ENCODE peak calls at places on chromosomes 4 and X, in seven cellular contexts. L, Z, F, I, P, O and Q are unnamed samples.

GRCh38 chr4:8336412-8337075 is 67.0 kb downstream of the HTRA3 start:
- DNase-seq in P (no peak), Z (peak; percentile 68), I (no peak), O (no peak), L (no peak), F (no peak), Q (peak; percentile 14)

GRCh38 chrX:9072281-9072680 is 38.4 kb upstream of the FAM9B start:
- DNase-seq in I (no peak), P (no peak), O (no peak), Z (no peak), L (no peak), F (no peak), Q (no peak)

GRCh38 chr4:8055206-8055605 is 103.4 kb downstream of the ABLIM2 start:
- DNase-seq in O (no peak), I (no peak), P (no peak), Z (no peak), F (no peak), L (no peak), Q (no peak)

GRCh38 chrX:150926304-150926703 is 27.8 kb upstream of the CD99L2 start:
- DNase-seq in O (no peak), L (no peak), Z (no peak), F (no peak), I (no peak), P (no peak), Q (no peak)

GRCh38 chrX:74458738-74459137 is 37.4 kb downstream of the SLC16A2 start:
- DNase-seq in P (peak; percentile 57), F (no peak), L (no peak), Z (peak; percentile 9), I (peak; percentile 69), O (no peak), Q (no peak)

GRCh38 chrX:12895856-12896255 is 10.6 kb upstream of the TLR8 start:
- DNase-seq in O (no peak), F (no peak), L (no peak), P (no peak), Z (no peak), I (no peak), Q (no peak)

GRCh38 chr4:85722806-85723205 is 247.9 kb downstream of the ARHGAP24 start:
- DNase-seq in Z (no peak), P (no peak), L (no peak), O (no peak), I (no peak), F (no peak), Q (no peak)

GRCh38 chr4:119897260-119897659 is 169.4 kb downstream of the MAD2L1 start:
- DNase-seq in F (no peak), P (peak; percentile 9), Z (no peak), O (no peak), I (no peak), L (no peak), Q (no peak)

GRCh38 chr4:79225360-79225759 is 100.5 kb downstream of the NAA11 start:
- DNase-seq in I (no peak), F (no peak), L (no peak), O (no peak), P (peak; percentile 53), Z (peak; percentile 28), Q (no peak)

GRCh38 chrX:10327651-10328050 is 170.9 kb downstream of the CLCN4 start:
- DNase-seq in I (no peak), P (no peak), Z (no peak), L (no peak), F (peak; percentile 3), O (no peak), Q (no peak)

GRCh38 chrX:115311666-115312065 is 22.2 kb downstream of the LUZP4 start:
- DNase-seq in I (no peak), L (no peak), P (no peak), Z (no peak), O (no peak), F (peak; percentile 29), Q (no peak)

GRCh38 chrX:129980540-129981206 is 1.8 kb upstream of the BCORL1 start:
- DNase-seq in O (peak; percentile 81), I (no peak), F (no peak), Z (peak; percentile 66), P (no peak), L (peak; percentile 71), Q (peak; percentile 89)

GRCh38 chrX:26574208-26574607 is 358.2 kb downstream of the MAGEB5 start:
- DNase-seq in L (no peak), Z (no peak), P (peak; percentile 29), F (no peak), I (no peak), O (no peak), Q (no peak)

GRCh38 chrX:11464360-11464759 is 171.1 kb downstream of the AMELX start:
- DNase-seq in F (no peak), L (no peak), I (no peak), P (no peak), Z (no peak), O (no peak), Q (no peak)

GRCh38 chrX:39149761-39150160 is 348.5 kb downstream of the MID1IP1 start:
- DNase-seq in P (peak; percentile 74), I (no peak), O (peak; percentile 83), Z (peak; percentile 74), L (peak; percentile 76), F (no peak), Q (peak; percentile 95)

GRCh38 chr4:112201915-112202505 is 29.6 kb upstream of the AP1AR start:
- DNase-seq in O (no peak), F (no peak), I (no peak), L (no peak), Z (no peak), P (no peak), Q (no peak)

GRCh38 chr4:170400346-170400745 is 310.6 kb upstream of the AADAT start:
- DNase-seq in L (no peak), Z (no peak), O (no peak), I (no peak), P (no peak), F (no peak), Q (no peak)

GRCh38 chr4:130306566-130306965 is 1210.6 kb downstream of the C4orf33 start:
- DNase-seq in I (no peak), Z (peak; percentile 10), P (no peak), L (no peak), O (no peak), F (peak; percentile 10), Q (no peak)
- TF ChIP-seq CTCF in I (no peak), Z (peak; percentile 23), P (no peak), L (no peak), O (no peak), F (peak; percentile 69), Q (no peak)

DNA sequence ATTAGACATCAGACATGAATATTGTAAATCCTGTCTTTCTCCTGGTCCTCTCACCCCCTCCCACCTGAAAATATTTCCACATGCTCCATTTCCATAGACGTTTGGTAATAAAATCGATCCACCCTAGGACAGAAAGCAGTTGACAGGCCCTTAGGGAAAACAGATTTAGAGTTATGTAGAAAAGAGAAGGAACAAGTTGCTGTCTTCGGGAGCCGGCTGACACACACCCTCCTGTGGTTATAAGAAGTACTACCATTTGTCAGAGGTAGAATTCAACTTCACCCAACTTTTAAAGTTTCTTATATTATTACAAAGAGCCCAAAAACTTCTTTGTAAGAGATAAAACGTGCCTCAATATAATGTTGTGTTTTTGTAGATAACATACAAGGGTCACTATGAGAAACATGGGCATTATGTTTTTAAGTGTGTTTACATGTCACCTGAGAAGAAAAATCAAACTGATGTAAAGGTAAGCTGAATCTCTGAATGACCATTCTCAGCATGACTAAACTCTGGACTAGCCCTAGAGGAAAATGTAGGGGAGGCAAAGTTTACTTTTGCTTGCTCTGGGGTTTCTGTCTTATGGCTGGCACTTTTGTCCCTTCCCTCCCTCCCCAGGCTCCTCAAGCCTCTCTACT is 6.7 kb downstream of the MEPE start:
- DNase-seq in L (no peak), O (no peak), Z (peak; percentile 58), I (peak; percentile 12), P (peak; percentile 65), F (no peak), Q (no peak)
- TF ChIP-seq CTCF in L (peak; percentile 57), O (peak; percentile 74), Z (peak; percentile 44), I (peak; percentile 77), P (peak; percentile 70), F (peak; percentile 57), Q (no peak)

GRCh38 chr4:74037076-74037475 is 1.4 kb downstream of the CXCL3 start:
- DNase-seq in F (no peak), P (no peak), O (no peak), Z (no peak), L (peak; percentile 55), I (no peak), Q (no peak)

GRCh38 chr4:74041418-74041817 is 2.9 kb upstream of the CXCL3 start:
- DNase-seq in L (no peak), I (no peak), P (no peak), F (no peak), Z (no peak), O (no peak), Q (no peak)

GRCh38 chr4:74039065-74039763 is 725 bp upstream of the CXCL3 start:
- DNase-seq in Z (peak; percentile 25), I (no peak), P (peak; percentile 39), L (no peak), O (no peak), F (no peak), Q (no peak)

GRCh38 chr4:74042681-74043080 is 4.2 kb upstream of the CXCL3 start:
- DNase-seq in O (no peak), P (no peak), Z (no peak), L (peak; percentile 49), F (no peak), I (no peak), Q (no peak)

DNA sequence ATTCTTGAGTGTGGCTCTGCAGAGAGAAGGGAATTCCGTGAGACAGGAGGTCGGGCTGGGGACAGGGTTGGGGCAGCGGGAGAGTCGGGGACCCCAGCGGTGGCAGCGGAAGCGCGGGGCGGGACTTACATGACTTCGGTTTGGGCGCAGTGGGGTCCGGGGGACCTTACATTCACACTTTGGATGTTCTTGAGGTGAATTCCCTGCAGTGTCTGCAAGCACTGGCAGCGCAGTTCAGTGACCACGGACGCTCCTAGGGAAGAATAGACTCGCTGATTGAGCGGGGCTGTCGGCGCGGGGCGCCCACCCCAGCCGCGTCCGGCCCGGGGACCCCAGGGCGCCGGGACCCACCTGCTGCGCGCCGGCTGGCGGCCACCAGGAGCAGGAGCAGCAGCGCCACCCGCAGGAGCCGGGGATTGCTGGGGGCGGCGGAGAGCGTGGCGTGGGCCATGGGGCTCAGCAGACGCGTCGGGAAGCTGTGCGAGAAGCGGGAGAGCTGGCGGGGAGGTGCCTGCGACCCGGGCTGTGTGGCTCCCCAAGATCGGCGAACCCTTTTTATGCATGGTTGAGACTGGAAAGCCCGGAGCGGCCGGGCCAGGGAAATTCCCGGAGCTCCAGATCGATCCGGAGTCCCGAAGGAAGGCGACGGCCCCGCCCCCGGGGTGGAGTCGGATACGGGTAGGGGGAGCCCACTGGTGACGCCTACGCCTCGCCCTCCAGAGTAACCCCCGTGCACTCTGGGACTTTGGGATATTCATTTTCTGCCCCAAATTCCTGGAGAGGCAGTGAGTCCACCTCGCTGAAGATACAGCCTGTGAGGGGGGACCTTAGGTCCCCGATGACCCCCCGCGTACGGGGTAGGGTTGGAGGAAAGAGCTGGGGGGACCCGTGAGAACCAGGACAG is at the start of gene CXCL3:
- DNase-seq in I (no peak), P (peak; percentile 72), Z (peak; percentile 54), L (peak; percentile 95), F (no peak), O (peak; percentile 89), Q (peak; percentile 95)
- TF ChIP-seq CTCF in I (peak; percentile 21), P (no peak), Z (no peak), L (peak; percentile 40), F (peak; percentile 26), O (no peak), Q (no peak)

DNA sequence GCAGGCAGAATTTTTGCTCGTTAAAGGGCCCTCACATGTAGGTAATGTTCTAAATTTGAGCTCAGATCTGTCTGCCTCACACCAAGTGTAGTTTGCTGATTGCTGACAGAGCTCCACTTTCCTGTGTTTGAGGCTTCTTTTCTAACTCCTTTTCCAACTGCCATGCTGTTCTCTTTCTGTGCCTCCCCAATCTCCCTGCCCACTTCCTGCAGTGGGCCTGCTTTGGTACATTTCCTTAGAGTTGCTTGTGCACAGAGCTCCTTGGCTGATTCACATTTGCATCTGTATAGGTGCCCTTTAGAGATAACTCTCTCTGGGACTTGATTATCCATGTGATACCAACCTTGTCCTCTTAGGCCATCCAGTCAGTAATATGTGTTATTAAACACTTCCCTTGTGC is 4.5 kb downstream of the MED28 start:
- DNase-seq in Z (peak; percentile 25), P (no peak), O (no peak), F (no peak), L (no peak), I (no peak), Q (no peak)
- TF ChIP-seq CTCF in Z (no peak), P (no peak), O (no peak), F (no peak), L (no peak), I (no peak), Q (no peak)